ENCODE peak calls at places on chromosomes 13 and 19, in eight cellular contexts. One of them, this sample, is unnamed.

GRCh38 chr19:55603115-55603514 is 2.3 kb upstream of the ZNF865 start:
- DNase-seq in effector memory CD4-positive, alpha-beta T cell: no peak
- DNase-seq in mucosa of descending colon: peak; percentile 46
- DNase-seq in tibial artery: no peak
- DNase-seq in left ventricle myocardium inferior: no peak
- DNase-seq in osteoblast: peak; percentile 62
- DNase-seq in IMR-90: no peak
- DNase-seq in Peyer's patch: no peak
- DNase-seq in this sample: no peak

GRCh38 chr13:74274946-74275345 is 140.7 kb upstream of the KLF12 start:
- DNase-seq in effector memory CD4-positive, alpha-beta T cell: no peak
- DNase-seq in mucosa of descending colon: no peak
- DNase-seq in tibial artery: no peak
- DNase-seq in left ventricle myocardium inferior: no peak
- DNase-seq in osteoblast: no peak
- DNase-seq in IMR-90: no peak
- DNase-seq in Peyer's patch: no peak
- DNase-seq in this sample: no peak

GRCh38 chr19:45739498-45740439 is 6.5 kb downstream of the MEIOSIN start:
- DNase-seq in effector memory CD4-positive, alpha-beta T cell: no peak
- DNase-seq in mucosa of descending colon: no peak
- DNase-seq in tibial artery: no peak
- DNase-seq in left ventricle myocardium inferior: no peak
- DNase-seq in osteoblast: no peak
- DNase-seq in IMR-90: no peak
- DNase-seq in Peyer's patch: no peak
- DNase-seq in this sample: no peak

GRCh38 chr13:39132286-39132685 is 94.0 kb downstream of the NHLRC3 start:
- DNase-seq in effector memory CD4-positive, alpha-beta T cell: no peak
- DNase-seq in mucosa of descending colon: no peak
- DNase-seq in tibial artery: no peak
- DNase-seq in left ventricle myocardium inferior: no peak
- DNase-seq in osteoblast: peak; percentile 4
- DNase-seq in IMR-90: no peak
- DNase-seq in Peyer's patch: no peak
- DNase-seq in this sample: no peak

GRCh38 chr19:40229484-40229883 is 3.0 kb upstream of the CCNP start:
- DNase-seq in effector memory CD4-positive, alpha-beta T cell: no peak
- DNase-seq in mucosa of descending colon: no peak
- DNase-seq in tibial artery: no peak
- DNase-seq in left ventricle myocardium inferior: no peak
- DNase-seq in osteoblast: no peak
- DNase-seq in IMR-90: peak; percentile 59
- DNase-seq in Peyer's patch: no peak
- DNase-seq in this sample: no peak

GRCh38 chr13:113178070-113178895 is 19.8 kb downstream of the PROZ start:
- DNase-seq in effector memory CD4-positive, alpha-beta T cell: no peak
- DNase-seq in mucosa of descending colon: no peak
- DNase-seq in tibial artery: no peak
- DNase-seq in left ventricle myocardium inferior: no peak
- DNase-seq in osteoblast: peak; percentile 91
- DNase-seq in IMR-90: peak; percentile 99
- DNase-seq in Peyer's patch: no peak
- DNase-seq in this sample: no peak

GRCh38 chr19:12782424-12783225 is 7.3 kb upstream of the HOOK2 start:
- DNase-seq in effector memory CD4-positive, alpha-beta T cell: peak; percentile 89
- DNase-seq in mucosa of descending colon: peak; percentile 90
- DNase-seq in tibial artery: peak; percentile 95
- DNase-seq in left ventricle myocardium inferior: peak; percentile 92
- DNase-seq in osteoblast: peak; percentile 97
- DNase-seq in IMR-90: peak; percentile 85
- DNase-seq in Peyer's patch: peak; percentile 91
- DNase-seq in this sample: peak; percentile 93

GRCh38 chr13:38494445-38494844 is 144.8 kb downstream of the UFM1 start:
- DNase-seq in effector memory CD4-positive, alpha-beta T cell: no peak
- DNase-seq in mucosa of descending colon: no peak
- DNase-seq in tibial artery: no peak
- DNase-seq in left ventricle myocardium inferior: no peak
- DNase-seq in osteoblast: no peak
- DNase-seq in IMR-90: no peak
- DNase-seq in Peyer's patch: no peak
- DNase-seq in this sample: no peak

GRCh38 chr19:6790194-6791128 is 18.0 kb downstream of the VAV1 start:
- DNase-seq in effector memory CD4-positive, alpha-beta T cell: no peak
- DNase-seq in mucosa of descending colon: no peak
- DNase-seq in tibial artery: no peak
- DNase-seq in left ventricle myocardium inferior: no peak
- DNase-seq in osteoblast: peak; percentile 37
- DNase-seq in IMR-90: no peak
- DNase-seq in Peyer's patch: no peak
- DNase-seq in this sample: no peak

GRCh38 chr19:1265611-1266115 is 3.5 kb upstream of the CIRBP start:
- DNase-seq in effector memory CD4-positive, alpha-beta T cell: no peak
- DNase-seq in mucosa of descending colon: peak; percentile 75
- DNase-seq in tibial artery: peak; percentile 95
- DNase-seq in left ventricle myocardium inferior: peak; percentile 71
- DNase-seq in osteoblast: peak; percentile 99
- DNase-seq in IMR-90: peak; percentile 80
- DNase-seq in Peyer's patch: peak; percentile 59
- DNase-seq in this sample: peak; percentile 38

GRCh38 chr13:51249767-51250741 is 27.9 kb downstream of the FAM124A start:
- DNase-seq in effector memory CD4-positive, alpha-beta T cell: no peak
- DNase-seq in mucosa of descending colon: no peak
- DNase-seq in tibial artery: no peak
- DNase-seq in left ventricle myocardium inferior: no peak
- DNase-seq in osteoblast: peak; percentile 87
- DNase-seq in IMR-90: no peak
- DNase-seq in Peyer's patch: no peak
- DNase-seq in this sample: no peak

GRCh38 chr13:43132228-43132627 is 108.8 kb downstream of the DNAJC15 start:
- DNase-seq in effector memory CD4-positive, alpha-beta T cell: no peak
- DNase-seq in mucosa of descending colon: no peak
- DNase-seq in tibial artery: no peak
- DNase-seq in left ventricle myocardium inferior: no peak
- DNase-seq in osteoblast: peak; percentile 65
- DNase-seq in IMR-90: peak; percentile 36
- DNase-seq in Peyer's patch: no peak
- DNase-seq in this sample: no peak

DNA sequence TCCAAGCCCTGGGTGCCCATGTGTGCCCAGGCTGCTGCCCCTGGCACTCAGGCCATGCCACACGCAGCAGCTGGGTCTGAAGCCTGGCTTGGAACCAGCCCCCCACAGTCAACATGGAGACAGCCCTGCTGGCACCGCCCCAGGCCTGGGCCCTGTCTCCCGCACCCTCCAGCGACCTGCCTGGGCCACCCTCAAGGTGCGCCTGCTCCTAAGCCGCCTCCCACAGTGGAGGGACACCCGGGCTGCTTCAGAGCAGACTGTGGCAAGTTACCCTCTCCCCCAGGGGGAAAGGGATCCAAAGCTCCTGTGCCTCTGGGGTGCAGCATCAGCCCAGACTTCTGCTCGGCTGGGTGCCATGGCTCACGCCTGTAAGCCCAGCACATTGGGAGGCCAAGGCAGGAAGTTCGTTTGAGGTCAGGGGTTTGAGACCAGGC is 15.8 kb downstream of the ELL start:
- DNase-seq in effector memory CD4-positive, alpha-beta T cell: no peak
- DNase-seq in mucosa of descending colon: peak; percentile 53
- DNase-seq in tibial artery: no peak
- DNase-seq in left ventricle myocardium inferior: peak; percentile 45
- DNase-seq in osteoblast: no peak
- DNase-seq in IMR-90: no peak
- DNase-seq in Peyer's patch: no peak
- DNase-seq in this sample: peak; percentile 61
- H3K4me1 ChIP-seq in effector memory CD4-positive, alpha-beta T cell: peaks cover 80% of the 10 kb centered on the region
- H3K4me1 ChIP-seq in mucosa of descending colon: peaks cover 75% of the 10 kb centered on the region
- H3K4me1 ChIP-seq in tibial artery: peaks cover 90% of the 10 kb centered on the region
- H3K4me1 ChIP-seq in left ventricle myocardium inferior: peaks cover 94% of the 10 kb centered on the region
- H3K4me1 ChIP-seq in osteoblast: peaks cover 21% of the 10 kb centered on the region
- H3K4me1 ChIP-seq in IMR-90: peaks cover 29% of the 10 kb centered on the region
- H3K4me1 ChIP-seq in Peyer's patch: peaks cover 90% of the 10 kb centered on the region
- H3K4me1 ChIP-seq in this sample: peaks cover 91% of the 10 kb centered on the region

DNA sequence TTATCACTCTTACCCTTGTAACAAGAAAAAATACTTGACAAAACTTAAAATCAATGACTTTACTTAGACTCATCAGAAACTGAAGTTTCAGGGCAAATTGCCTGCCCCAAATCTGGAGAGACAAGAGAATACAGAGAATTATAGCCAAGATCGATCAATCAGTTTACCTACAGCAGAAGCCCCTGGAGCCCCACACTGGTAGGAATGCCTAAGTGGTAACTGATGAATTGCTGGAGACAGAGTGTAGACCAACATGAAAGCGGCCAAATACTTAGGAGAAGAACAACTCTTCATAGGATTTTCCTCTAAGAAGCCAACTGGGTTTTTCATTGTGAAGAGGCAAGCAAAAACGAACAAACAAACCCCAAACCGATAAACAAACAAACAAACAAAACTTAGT is 1430.0 kb downstream of the EFNB2 start:
- DNase-seq in effector memory CD4-positive, alpha-beta T cell: no peak
- DNase-seq in mucosa of descending colon: no peak
- DNase-seq in tibial artery: no peak
- DNase-seq in left ventricle myocardium inferior: no peak
- DNase-seq in osteoblast: no peak
- DNase-seq in IMR-90: no peak
- DNase-seq in Peyer's patch: no peak
- DNase-seq in this sample: no peak
- H3K4me1 ChIP-seq in effector memory CD4-positive, alpha-beta T cell: no peaks in the 10 kb centered on the region
- H3K4me1 ChIP-seq in mucosa of descending colon: no peaks in the 10 kb centered on the region
- H3K4me1 ChIP-seq in tibial artery: no peaks in the 10 kb centered on the region
- H3K4me1 ChIP-seq in left ventricle myocardium inferior: no peaks in the 10 kb centered on the region
- H3K4me1 ChIP-seq in osteoblast: no peaks in the 10 kb centered on the region
- H3K4me1 ChIP-seq in IMR-90: no peaks in the 10 kb centered on the region
- H3K4me1 ChIP-seq in Peyer's patch: no peaks in the 10 kb centered on the region
- H3K4me1 ChIP-seq in this sample: no peaks in the 10 kb centered on the region

DNA sequence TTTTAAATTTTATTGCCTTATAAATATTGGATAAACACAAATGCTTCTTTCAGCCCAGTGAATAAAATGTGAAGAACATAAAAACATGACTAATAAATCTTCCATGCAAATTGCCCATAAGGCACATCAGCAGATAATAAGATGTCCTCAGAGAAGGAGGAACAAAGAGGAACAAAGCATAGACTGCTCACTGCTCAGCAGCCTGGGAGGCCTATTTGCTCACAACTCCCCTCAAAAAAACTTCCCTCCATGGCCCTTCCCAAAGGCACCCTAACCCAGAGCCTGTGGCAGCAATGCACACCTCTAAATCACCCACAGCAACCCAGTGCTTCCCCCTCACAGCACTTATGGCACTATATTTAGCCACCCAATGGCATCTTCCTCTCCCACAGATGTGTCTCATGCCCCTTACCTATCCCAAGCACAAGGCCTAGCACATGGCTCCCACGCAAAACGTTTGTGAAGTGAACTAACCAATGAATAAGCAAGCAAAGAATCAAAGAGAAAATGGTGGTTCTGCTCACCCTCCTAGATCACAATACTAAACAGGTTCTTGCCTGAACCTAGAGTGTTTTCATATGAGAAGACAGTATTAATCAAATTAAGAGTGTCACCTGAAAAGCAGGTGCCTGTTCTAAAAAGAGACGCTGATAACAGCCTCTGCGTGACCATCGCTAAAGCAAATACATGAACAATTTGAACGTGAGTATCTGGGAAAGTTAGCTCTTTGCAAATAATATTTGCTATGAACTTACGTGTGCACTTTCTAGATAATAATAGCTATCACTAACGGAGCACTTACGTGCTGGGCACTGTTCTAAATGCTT is 96.9 kb downstream of the TBC1D4 start:
- DNase-seq in effector memory CD4-positive, alpha-beta T cell: no peak
- DNase-seq in mucosa of descending colon: no peak
- DNase-seq in tibial artery: no peak
- DNase-seq in left ventricle myocardium inferior: no peak
- DNase-seq in osteoblast: no peak
- DNase-seq in IMR-90: no peak
- DNase-seq in Peyer's patch: no peak
- DNase-seq in this sample: no peak
- H3K4me1 ChIP-seq in effector memory CD4-positive, alpha-beta T cell: no peaks in the 10 kb centered on the region
- H3K4me1 ChIP-seq in mucosa of descending colon: no peaks in the 10 kb centered on the region
- H3K4me1 ChIP-seq in tibial artery: no peaks in the 10 kb centered on the region
- H3K4me1 ChIP-seq in left ventricle myocardium inferior: peaks cover 53% of the 10 kb centered on the region
- H3K4me1 ChIP-seq in osteoblast: peaks cover 5% of the 10 kb centered on the region
- H3K4me1 ChIP-seq in IMR-90: no peaks in the 10 kb centered on the region
- H3K4me1 ChIP-seq in Peyer's patch: no peaks in the 10 kb centered on the region
- H3K4me1 ChIP-seq in this sample: no peaks in the 10 kb centered on the region

GRCh38 chr13:100175803-100176182 is 86.9 kb downstream of the PCCA start:
- DNase-seq in effector memory CD4-positive, alpha-beta T cell: no peak
- DNase-seq in mucosa of descending colon: no peak
- DNase-seq in tibial artery: no peak
- DNase-seq in left ventricle myocardium inferior: no peak
- DNase-seq in osteoblast: no peak
- DNase-seq in IMR-90: no peak
- DNase-seq in Peyer's patch: no peak
- DNase-seq in this sample: no peak
- H3K4me1 ChIP-seq in effector memory CD4-positive, alpha-beta T cell: peaks cover under 1% of the 10 kb centered on the region
- H3K4me1 ChIP-seq in mucosa of descending colon: no peaks in the 10 kb centered on the region
- H3K4me1 ChIP-seq in tibial artery: no peaks in the 10 kb centered on the region
- H3K4me1 ChIP-seq in left ventricle myocardium inferior: peaks cover 12% of the 10 kb centered on the region
- H3K4me1 ChIP-seq in osteoblast: peaks cover 6% of the 10 kb centered on the region
- H3K4me1 ChIP-seq in IMR-90: peaks cover 8% of the 10 kb centered on the region
- H3K4me1 ChIP-seq in Peyer's patch: no peaks in the 10 kb centered on the region
- H3K4me1 ChIP-seq in this sample: no peaks in the 10 kb centered on the region

GRCh38 chr13:97301382-97302095 is 79.4 kb downstream of the MBNL2 start:
- DNase-seq in effector memory CD4-positive, alpha-beta T cell: no peak
- DNase-seq in mucosa of descending colon: no peak
- DNase-seq in tibial artery: no peak
- DNase-seq in left ventricle myocardium inferior: no peak
- DNase-seq in osteoblast: peak; percentile 26
- DNase-seq in IMR-90: no peak
- DNase-seq in Peyer's patch: no peak
- DNase-seq in this sample: no peak

GRCh38 chr13:97296740-97297139 is 74.6 kb downstream of the MBNL2 start:
- DNase-seq in effector memory CD4-positive, alpha-beta T cell: no peak
- DNase-seq in mucosa of descending colon: no peak
- DNase-seq in tibial artery: no peak
- DNase-seq in left ventricle myocardium inferior: no peak
- DNase-seq in osteoblast: no peak
- DNase-seq in IMR-90: no peak
- DNase-seq in Peyer's patch: no peak
- DNase-seq in this sample: no peak

GRCh38 chr13:97300871-97301270 is 78.7 kb downstream of the MBNL2 start:
- DNase-seq in effector memory CD4-positive, alpha-beta T cell: no peak
- DNase-seq in mucosa of descending colon: no peak
- DNase-seq in tibial artery: no peak
- DNase-seq in left ventricle myocardium inferior: no peak
- DNase-seq in osteoblast: no peak
- DNase-seq in IMR-90: no peak
- DNase-seq in Peyer's patch: no peak
- DNase-seq in this sample: no peak

GRCh38 chr13:97295279-97296182 is 73.4 kb downstream of the MBNL2 start:
- DNase-seq in effector memory CD4-positive, alpha-beta T cell: no peak
- DNase-seq in mucosa of descending colon: no peak
- DNase-seq in tibial artery: no peak
- DNase-seq in left ventricle myocardium inferior: no peak
- DNase-seq in osteoblast: peak; percentile 72
- DNase-seq in IMR-90: peak; percentile 92
- DNase-seq in Peyer's patch: no peak
- DNase-seq in this sample: no peak

DNA sequence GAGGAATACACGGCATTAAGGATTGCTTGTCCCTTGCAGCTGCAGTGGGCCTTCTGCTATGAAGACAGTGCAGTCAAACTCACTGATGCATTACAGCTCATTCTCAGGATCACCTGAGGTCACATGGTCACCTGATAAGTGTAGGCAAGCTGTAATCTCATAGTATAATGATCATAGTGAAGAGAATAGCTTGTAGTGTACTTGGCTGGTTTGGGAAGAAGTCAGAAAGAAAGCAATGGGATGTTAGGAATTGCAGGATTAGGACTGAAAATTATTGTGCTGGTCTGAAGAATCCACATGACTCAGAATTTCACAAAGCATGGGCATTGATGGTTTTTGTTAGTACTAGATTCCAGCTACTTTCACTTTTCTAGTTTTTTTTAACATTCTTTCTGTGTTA is 76.7 kb downstream of the MBNL2 start:
- DNase-seq in effector memory CD4-positive, alpha-beta T cell: no peak
- DNase-seq in mucosa of descending colon: no peak
- DNase-seq in tibial artery: no peak
- DNase-seq in left ventricle myocardium inferior: no peak
- DNase-seq in osteoblast: no peak
- DNase-seq in IMR-90: peak; percentile 47
- DNase-seq in Peyer's patch: no peak
- DNase-seq in this sample: no peak
- H3K4me1 ChIP-seq in effector memory CD4-positive, alpha-beta T cell: peaks cover 13% of the 10 kb centered on the region
- H3K4me1 ChIP-seq in mucosa of descending colon: peaks cover 6% of the 10 kb centered on the region
- H3K4me1 ChIP-seq in tibial artery: peaks cover 18% of the 10 kb centered on the region
- H3K4me1 ChIP-seq in left ventricle myocardium inferior: peaks cover 85% of the 10 kb centered on the region
- H3K4me1 ChIP-seq in osteoblast: peaks cover 33% of the 10 kb centered on the region
- H3K4me1 ChIP-seq in IMR-90: peaks cover 23% of the 10 kb centered on the region
- H3K4me1 ChIP-seq in Peyer's patch: peaks cover 33% of the 10 kb centered on the region
- H3K4me1 ChIP-seq in this sample: peaks cover 11% of the 10 kb centered on the region

This sample was measured in CD8-positive, alpha-beta memory T cell.